ENCODE peak calls at places on chromosome 14, in six cellular contexts. Y is ovary, M is heart right ventricle, U is adrenal gland, E is Panc1, X is lung. F is an unnamed sample.
A peak's percentile ranks its signal among the peaks of the same experiment; 100 is the strongest.

GRCh38 chr14:71555654-71556559 is 376.3 kb upstream of the RGS6 start:
- DNase-seq in E (no peak), M (no peak), X (no peak), Y (no peak), U (no peak), F (no peak)

GRCh38 chr14:94041551-94042346 is 15.6 kb downstream of the OTUB2 start:
- DNase-seq in E (no peak), X (peak; percentile 51), Y (no peak), U (no peak), M (peak; percentile 41), F (peak; percentile 20)

GRCh38 chr14:72237722-72238666 is 305.8 kb downstream of the RGS6 start:
- DNase-seq in X (no peak), E (no peak), Y (no peak), U (no peak), M (no peak), F (no peak)

GRCh38 chr14:105974902-105975301 is 448.5 kb downstream of the TMEM121 start:
- DNase-seq in Y (no peak), X (no peak), E (no peak), U (no peak), M (no peak), F (peak; percentile 31)

GRCh38 chr14:105168979-105169507 is 467 bp upstream of the JAG2 start:
- DNase-seq in U (no peak), Y (no peak), E (no peak), X (no peak), M (peak; percentile 56), F (no peak)

GRCh38 chr14:105480807-105481801 is 5.6 kb upstream of the CRIP1 start:
- DNase-seq in M (peak; percentile 92), E (no peak), X (peak; percentile 89), U (peak; percentile 84), Y (peak; percentile 92), F (peak; percentile 93)

GRCh38 chr14:23094666-23095195 is at the start of gene ACIN1:
- DNase-seq in E (peak; percentile 53), U (peak; percentile 69), Y (peak; percentile 78), X (peak; percentile 71), M (peak; percentile 99), F (peak; percentile 99)

GRCh38 chr14:32560213-32560857 is 231.2 kb downstream of the AKAP6 start:
- DNase-seq in M (no peak), Y (peak; percentile 40), X (peak; percentile 44), E (peak; percentile 30), U (peak; percentile 53), F (no peak)

GRCh38 chr14:93712079-93712837 is 76.0 kb downstream of the PRIMA1 start:
- DNase-seq in E (no peak), U (no peak), M (no peak), X (no peak), Y (no peak), F (no peak)

GRCh38 chr14:24080888-24081738 is 9.8 kb downstream of the CPNE6 start:
- DNase-seq in U (peak; percentile 49), M (peak; percentile 48), Y (no peak), X (peak; percentile 73), E (no peak), F (peak; percentile 88)

GRCh38 chr14:66311935-66312334 is 174.2 kb upstream of the CCDC196 start:
- DNase-seq in M (no peak), U (no peak), E (no peak), Y (no peak), X (no peak), F (no peak)

GRCh38 chr14:22839159-22839779 is 2.9 kb downstream of the MMP14 start:
- DNase-seq in E (no peak), Y (peak; percentile 55), X (no peak), M (no peak), U (peak; percentile 42), F (no peak)

GRCh38 chr14:94173471-94173884 is 644 bp upstream of the PPP4R4 start:
- DNase-seq in U (no peak), X (no peak), Y (no peak), M (no peak), E (no peak), F (peak; percentile 57)

GRCh38 chr14:55832122-55832911 is 252.3 kb downstream of the KTN1 start:
- DNase-seq in X (no peak), M (no peak), Y (no peak), E (no peak), U (no peak), F (peak; percentile 24)

GRCh38 chr14:79062226-79062625 is 892.1 kb downstream of the NRXN3 start:
- DNase-seq in U (no peak), E (no peak), M (no peak), Y (no peak), X (no peak), F (no peak)

GRCh38 chr14:22285991-22286390 is 303.0 kb downstream of the DAD1 start:
- DNase-seq in E (no peak), Y (no peak), M (no peak), U (no peak), X (no peak), F (no peak)

GRCh38 chr14:104563742-104564615 is 15.6 kb upstream of the C14orf180 start:
- DNase-seq in Y (peak; percentile 78), X (peak; percentile 61), E (peak; percentile 2), U (peak; percentile 77), M (peak; percentile 77), F (no peak)

GRCh38 chr14:30770376-30770775 is 104.0 kb upstream of the COCH start:
- DNase-seq in Y (no peak), U (no peak), M (no peak), E (no peak), X (no peak), F (no peak)

GRCh38 chr14:76647699-76648298 is 113.5 kb upstream of the VASH1 start:
- DNase-seq in E (peak; percentile 50), Y (no peak), M (no peak), X (no peak), U (peak; percentile 24), F (no peak)

GRCh38 chr14:58599145-58599544 is 38.6 kb upstream of the DACT1 start:
- DNase-seq in U (no peak), M (no peak), X (no peak), E (no peak), Y (no peak), F (no peak)

GRCh38 chr14:69685217-69685616 is 73.8 kb downstream of the SUSD6 start:
- DNase-seq in E (peak; percentile 56), U (no peak), M (no peak), Y (no peak), X (no peak), F (no peak)

GRCh38 chr14:89445252-89445973 is 28.4 kb upstream of the FOXN3 start:
- DNase-seq in Y (no peak), X (no peak), M (no peak), U (no peak), E (no peak), F (no peak)

GRCh38 chr14:50647753-50648152 is 20.4 kb downstream of the SAV1 start:
- DNase-seq in M (no peak), Y (no peak), X (no peak), U (no peak), E (no peak), F (no peak)

GRCh38 chr14:70392676-70393075 is 24.2 kb downstream of the SYNJ2BP start:
- DNase-seq in U (no peak), E (no peak), Y (no peak), M (no peak), X (no peak), F (no peak)

GRCh38 chr14:38124496-38124895 is 83.2 kb upstream of the SSTR1 start:
- DNase-seq in X (no peak), Y (no peak), U (no peak), M (no peak), E (no peak), F (no peak)
- H3K4me3 ChIP-seq in X (no peak overlapping the region), Y (no peak overlapping the region), U (no peak overlapping the region), M (no peak overlapping the region), E (no peak overlapping the region), F (no peak overlapping the region)

DNA sequence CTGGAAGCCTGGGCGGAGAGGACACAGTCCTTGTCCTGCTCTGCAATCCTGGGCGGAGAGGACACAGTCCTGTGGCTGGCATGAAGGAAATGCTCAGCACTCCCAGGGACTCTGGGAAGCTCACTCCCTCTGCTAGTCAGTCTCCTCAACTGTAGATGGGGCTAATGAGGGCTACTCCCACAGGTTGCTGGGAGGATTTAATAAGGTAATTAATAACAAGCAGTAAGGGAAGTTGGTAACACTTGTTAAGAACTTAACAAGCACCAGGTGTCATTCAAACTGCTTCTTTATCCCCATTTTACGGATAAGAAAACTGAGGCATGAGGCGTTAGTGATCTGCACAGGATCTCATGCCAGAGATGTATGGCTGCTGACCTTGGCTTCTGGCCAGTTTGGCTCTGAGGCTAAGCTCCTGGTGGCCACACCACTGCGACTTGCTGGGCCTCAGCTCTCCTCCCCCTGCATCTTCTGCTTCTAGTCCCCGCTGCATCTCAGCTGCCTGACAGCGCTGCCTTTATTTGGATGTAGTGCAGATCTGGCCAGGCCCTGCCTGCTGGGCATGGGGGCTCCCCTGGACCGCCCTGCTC is 54.1 kb upstream of the BEGAIN start:
- DNase-seq in E (no peak), X (no peak), M (no peak), U (no peak), Y (no peak), F (no peak)
- H3K4me1 ChIP-seq in E (peaks cover 7% of the 10 kb centered on the region), X (no peaks in the 10 kb centered on the region), M (no peaks in the 10 kb centered on the region), U (no peaks in the 10 kb centered on the region), Y (no peaks in the 10 kb centered on the region), F (peaks cover 17% of the 10 kb centered on the region)

GRCh38 chr14:99030436-99030835 is 241.6 kb downstream of the BCL11B start:
- DNase-seq in U (no peak), X (no peak), M (no peak), E (no peak), Y (no peak), F (no peak)

GRCh38 chr14:99029916-99030305 is 242.1 kb downstream of the BCL11B start:
- DNase-seq in X (no peak), Y (no peak), U (no peak), E (no peak), M (no peak), F (no peak)

GRCh38 chr14:99028041-99028440 is 244.0 kb downstream of the BCL11B start:
- DNase-seq in X (no peak), E (no peak), U (no peak), M (no peak), Y (no peak), F (no peak)

GRCh38 chr14:99028521-99028920 is 243.5 kb downstream of the BCL11B start:
- DNase-seq in Y (no peak), U (no peak), E (no peak), X (no peak), M (no peak), F (no peak)

GRCh38 chr14:99029150-99029915 is 242.7 kb downstream of the BCL11B start:
- DNase-seq in X (no peak), E (no peak), M (no peak), Y (no peak), U (no peak), F (no peak)
- TF ChIP-seq CTCF in X (no peak), E (no peak), M (no peak), Y (no peak), U (no peak), F (no peak)

GRCh38 chr14:47676301-47676617 is 854 bp upstream of the MDGA2 start:
- DNase-seq in E (no peak), M (no peak), X (no peak), U (no peak), Y (no peak), F (no peak)

GRCh38 chr14:47675239-47675488 is 241 bp downstream of the MDGA2 start:
- DNase-seq in X (no peak), Y (no peak), U (no peak), E (no peak), M (no peak), F (no peak)

GRCh38 chr14:47675489-47676300 is at the start of gene MDGA2:
- DNase-seq in E (no peak), Y (no peak), M (no peak), X (no peak), U (no peak), F (no peak)

GRCh38 chr14:47674546-47675238 is 713 bp downstream of the MDGA2 start:
- DNase-seq in M (no peak), Y (no peak), E (no peak), U (no peak), X (no peak), F (no peak)

GRCh38 chr14:47674148-47674545 is 1.3 kb downstream of the MDGA2 start:
- DNase-seq in U (no peak), M (no peak), E (no peak), X (no peak), Y (no peak), F (no peak)
- H3K4me3 ChIP-seq in U (no peak overlapping the region), M (no peak overlapping the region), E (no peak overlapping the region), X (peak overlapping the region; percentile 6), Y (no peak overlapping the region), F (no peak overlapping the region)

F was measured in mucosa of descending colon.